ENCODE peak calls at places on chromosomes 4 and X, in four cellular contexts. One of them, this sample, is unnamed.
A peak's percentile ranks its signal among the peaks of the same experiment; 100 is the strongest.

GRCh38 chrX:16511776-16512400 is 138.1 kb upstream of the S100G start:
- DNase-seq in body of pancreas: no peak
- DNase-seq in stomach: no peak
- DNase-seq in heart left ventricle: no peak
- DNase-seq in this sample: no peak

GRCh38 chrX:17549005-17549685 is 174.1 kb downstream of the NHS start:
- DNase-seq in body of pancreas: no peak
- DNase-seq in stomach: no peak
- DNase-seq in heart left ventricle: no peak
- DNase-seq in this sample: no peak

GRCh38 chr4:111618908-111619307 is 526.3 kb upstream of the FAM241A start:
- DNase-seq in body of pancreas: no peak
- DNase-seq in stomach: no peak
- DNase-seq in heart left ventricle: no peak
- DNase-seq in this sample: no peak

GRCh38 chr4:26807330-26807729 is 53.3 kb upstream of the STIM2 start:
- DNase-seq in body of pancreas: no peak
- DNase-seq in stomach: no peak
- DNase-seq in heart left ventricle: no peak
- DNase-seq in this sample: no peak

GRCh38 chr4:9781343-9782135 is at the start of gene DRD5:
- DNase-seq in body of pancreas: no peak
- DNase-seq in stomach: no peak
- DNase-seq in heart left ventricle: no peak
- DNase-seq in this sample: no peak

GRCh38 chrX:140132937-140133336 is 167.6 kb upstream of the CXorf66 start:
- DNase-seq in body of pancreas: no peak
- DNase-seq in stomach: no peak
- DNase-seq in heart left ventricle: no peak
- DNase-seq in this sample: no peak

GRCh38 chr4:80471701-80472100 is 136.2 kb downstream of the CFAP299 start:
- DNase-seq in body of pancreas: peak; percentile 38
- DNase-seq in stomach: peak; percentile 52
- DNase-seq in heart left ventricle: no peak
- DNase-seq in this sample: peak; percentile 54

GRCh38 chrX:108307408-108308085 is 130.7 kb downstream of the COL4A6 start:
- DNase-seq in body of pancreas: no peak
- DNase-seq in stomach: peak; percentile 60
- DNase-seq in heart left ventricle: peak; percentile 11
- DNase-seq in this sample: peak; percentile 72

GRCh38 chr4:24595662-24596061 is 11.3 kb upstream of the DHX15 start:
- DNase-seq in body of pancreas: no peak
- DNase-seq in stomach: no peak
- DNase-seq in heart left ventricle: no peak
- DNase-seq in this sample: no peak

GRCh38 chr4:73998040-73999011 is at the start of gene CXCL5:
- DNase-seq in body of pancreas: peak; percentile 23
- DNase-seq in stomach: peak; percentile 44
- DNase-seq in heart left ventricle: peak; percentile 23
- DNase-seq in this sample: peak; percentile 55

GRCh38 chr4:84962102-84962501 is 4.4 kb downstream of the WDFY3 start:
- DNase-seq in body of pancreas: no peak
- DNase-seq in stomach: no peak
- DNase-seq in heart left ventricle: no peak
- DNase-seq in this sample: no peak

GRCh38 chrX:120791013-120791643 is 84.5 kb downstream of the CT47B1 start:
- DNase-seq in body of pancreas: peak; percentile 63
- DNase-seq in stomach: peak; percentile 43
- DNase-seq in heart left ventricle: peak; percentile 13
- DNase-seq in this sample: no peak

GRCh38 chrX:122094611-122095010 is 1047.2 kb downstream of the GLUD2 start:
- DNase-seq in body of pancreas: no peak
- DNase-seq in stomach: no peak
- DNase-seq in heart left ventricle: no peak
- DNase-seq in this sample: no peak

GRCh38 chr4:19478791-19479190 is 772.9 kb upstream of the SLIT2 start:
- DNase-seq in body of pancreas: no peak
- DNase-seq in stomach: no peak
- DNase-seq in heart left ventricle: no peak
- DNase-seq in this sample: no peak

GRCh38 chr4:127698789-127699200 is 31.4 kb upstream of the SLC25A31 start:
- DNase-seq in body of pancreas: no peak
- DNase-seq in stomach: no peak
- DNase-seq in heart left ventricle: no peak
- DNase-seq in this sample: no peak

GRCh38 chrX:100905620-100906019 is 23.1 kb downstream of the XKRX start:
- DNase-seq in body of pancreas: no peak
- DNase-seq in stomach: no peak
- DNase-seq in heart left ventricle: no peak
- DNase-seq in this sample: no peak

GRCh38 chrX:87525771-87526229 is 8.2 kb downstream of the KLHL4 start:
- DNase-seq in body of pancreas: no peak
- DNase-seq in stomach: no peak
- DNase-seq in heart left ventricle: no peak
- DNase-seq in this sample: no peak

GRCh38 chr4:142824368-142824767 is 21.7 kb downstream of the INPP4B start:
- DNase-seq in body of pancreas: no peak
- DNase-seq in stomach: no peak
- DNase-seq in heart left ventricle: no peak
- DNase-seq in this sample: no peak

GRCh38 chr4:3513807-3514206 is 18.4 kb downstream of the LRPAP1 start:
- DNase-seq in body of pancreas: no peak
- DNase-seq in stomach: no peak
- DNase-seq in heart left ventricle: no peak
- DNase-seq in this sample: no peak

GRCh38 chrX:74613350-74614192 is 853 bp downstream of the RLIM start:
- DNase-seq in body of pancreas: no peak
- DNase-seq in stomach: peak; percentile 26
- DNase-seq in heart left ventricle: no peak
- DNase-seq in this sample: no peak

GRCh38 chrX:49212861-49213260 is 12.9 kb upstream of the SYP start:
- DNase-seq in body of pancreas: no peak
- DNase-seq in stomach: no peak
- DNase-seq in heart left ventricle: no peak
- DNase-seq in this sample: no peak

GRCh38 chr4:142567199-142567598 is 278.9 kb downstream of the INPP4B start:
- DNase-seq in body of pancreas: no peak
- DNase-seq in stomach: no peak
- DNase-seq in heart left ventricle: no peak
- DNase-seq in this sample: no peak

GRCh38 chr4:144644368-144645101 is 1.4 kb upstream of the HHIP start:
- DNase-seq in body of pancreas: no peak
- DNase-seq in stomach: no peak
- DNase-seq in heart left ventricle: no peak
- DNase-seq in this sample: no peak

DNA sequence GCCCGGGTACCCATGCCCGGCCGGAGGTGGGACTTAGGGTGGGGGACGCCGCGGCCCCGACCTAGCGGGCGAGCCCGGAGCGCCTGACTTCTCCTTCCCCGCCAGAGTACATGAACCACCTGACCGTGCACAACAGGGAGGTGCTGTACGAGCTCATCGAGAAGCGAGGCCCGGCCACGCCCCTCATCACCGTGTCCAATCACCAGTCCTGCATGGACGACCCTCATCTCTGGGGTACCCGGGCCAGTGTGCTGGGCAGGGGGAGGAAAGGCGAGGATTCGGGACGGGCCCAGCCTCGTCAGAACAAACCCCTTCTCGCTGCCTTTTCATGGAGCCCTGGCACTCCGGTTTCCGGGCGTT is 622 bp downstream of the TAFAZZIN start:
- DNase-seq in body of pancreas: peak; percentile 44
- DNase-seq in stomach: peak; percentile 67
- DNase-seq in heart left ventricle: peak; percentile 67
- DNase-seq in this sample: peak; percentile 74
- TF ChIP-seq POLR2A in body of pancreas: peak; percentile 2
- TF ChIP-seq POLR2A in stomach: no peak
- TF ChIP-seq POLR2A in heart left ventricle: peak; percentile 7
- TF ChIP-seq POLR2A in this sample: no peak

GRCh38 chr4:2273221-2273620 is 11.3 kb upstream of the MXD4 start:
- DNase-seq in body of pancreas: no peak
- DNase-seq in stomach: no peak
- DNase-seq in heart left ventricle: no peak
- DNase-seq in this sample: no peak

GRCh38 chr4:2272026-2272827 is 10.3 kb upstream of the MXD4 start:
- DNase-seq in body of pancreas: no peak
- DNase-seq in stomach: no peak
- DNase-seq in heart left ventricle: no peak
- DNase-seq in this sample: peak; percentile 13

GRCh38 chr4:2274320-2275043 is 12.6 kb upstream of the MXD4 start:
- DNase-seq in body of pancreas: no peak
- DNase-seq in stomach: no peak
- DNase-seq in heart left ventricle: no peak
- DNase-seq in this sample: peak; percentile 42

GRCh38 chr4:2272828-2273120 is 10.9 kb upstream of the MXD4 start:
- DNase-seq in body of pancreas: no peak
- DNase-seq in stomach: no peak
- DNase-seq in heart left ventricle: no peak
- DNase-seq in this sample: no peak

DNA sequence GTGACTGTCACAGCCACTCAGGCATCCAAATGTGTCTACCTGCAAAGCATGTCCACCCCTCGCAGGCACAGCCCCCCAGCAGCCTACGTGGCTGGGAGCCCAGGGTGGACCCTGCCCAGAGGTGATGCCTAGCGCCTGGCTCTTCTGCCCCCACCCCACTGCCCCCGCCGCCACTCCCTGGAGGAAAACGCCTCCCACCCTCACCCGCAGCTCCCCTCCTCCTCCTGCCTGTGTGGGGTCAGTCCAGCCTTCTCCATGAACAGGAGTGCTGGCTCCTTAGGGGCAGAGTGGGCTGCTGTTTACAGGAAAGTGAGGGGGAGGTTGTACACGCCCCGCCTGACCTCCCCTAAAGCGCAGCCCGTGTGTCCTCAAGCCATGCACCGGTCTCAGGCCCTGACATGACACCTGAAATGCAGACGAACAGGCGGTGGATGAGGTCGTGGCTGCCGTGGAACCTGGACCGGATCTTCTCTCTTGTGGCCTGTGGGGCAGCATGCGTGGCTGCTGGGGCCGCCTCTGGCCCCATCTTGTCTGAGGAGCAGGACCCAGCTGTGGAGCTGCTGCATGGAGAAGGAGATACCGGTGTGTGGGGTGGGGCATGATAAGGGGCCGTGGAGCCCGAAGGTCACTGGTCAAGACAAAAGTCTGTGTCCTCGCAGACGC is 11.9 kb upstream of the MXD4 start:
- DNase-seq in body of pancreas: no peak
- DNase-seq in stomach: no peak
- DNase-seq in heart left ventricle: no peak
- DNase-seq in this sample: peak; percentile 47
- H3K9me3 ChIP-seq in body of pancreas: no peaks in the 10 kb centered on the region
- H3K9me3 ChIP-seq in stomach: no peaks in the 10 kb centered on the region
- H3K9me3 ChIP-seq in heart left ventricle: no peaks in the 10 kb centered on the region
- H3K9me3 ChIP-seq in this sample: no peaks in the 10 kb centered on the region

GRCh38 chrX:23742174-23742692 is 843 bp downstream of the ACOT9 start:
- DNase-seq in body of pancreas: peak; percentile 25
- DNase-seq in stomach: peak; percentile 32
- DNase-seq in heart left ventricle: peak; percentile 27
- DNase-seq in this sample: no peak

GRCh38 chrX:23745786-23746185 is 2.7 kb upstream of the ACOT9 start:
- DNase-seq in body of pancreas: no peak
- DNase-seq in stomach: no peak
- DNase-seq in heart left ventricle: no peak
- DNase-seq in this sample: no peak

GRCh38 chrX:23737413-23737812 is 5.7 kb downstream of the ACOT9 start:
- DNase-seq in body of pancreas: no peak
- DNase-seq in stomach: no peak
- DNase-seq in heart left ventricle: no peak
- DNase-seq in this sample: no peak

GRCh38 chrX:23742693-23743622 is at the start of gene ACOT9:
- DNase-seq in body of pancreas: peak; percentile 87
- DNase-seq in stomach: peak; percentile 92
- DNase-seq in heart left ventricle: peak; percentile 90
- DNase-seq in this sample: peak; percentile 90
- TF ChIP-seq POLR2A in body of pancreas: peak; percentile 79
- TF ChIP-seq POLR2A in stomach: no peak
- TF ChIP-seq POLR2A in heart left ventricle: peak; percentile 78
- TF ChIP-seq POLR2A in this sample: peak; percentile 78

GRCh38 chrX:70504772-70505450 is 60.3 kb downstream of the DLG3 start:
- DNase-seq in body of pancreas: no peak
- DNase-seq in stomach: no peak
- DNase-seq in heart left ventricle: no peak
- DNase-seq in this sample: no peak

GRCh38 chrX:70496491-70496890 is 51.9 kb downstream of the DLG3 start:
- DNase-seq in body of pancreas: no peak
- DNase-seq in stomach: no peak
- DNase-seq in heart left ventricle: no peak
- DNase-seq in this sample: no peak

GRCh38 chrX:70498129-70498528 is 53.5 kb downstream of the DLG3 start:
- DNase-seq in body of pancreas: no peak
- DNase-seq in stomach: no peak
- DNase-seq in heart left ventricle: no peak
- DNase-seq in this sample: no peak

GRCh38 chrX:70497026-70497425 is 52.4 kb downstream of the DLG3 start:
- DNase-seq in body of pancreas: no peak
- DNase-seq in stomach: no peak
- DNase-seq in heart left ventricle: no peak
- DNase-seq in this sample: no peak

DNA sequence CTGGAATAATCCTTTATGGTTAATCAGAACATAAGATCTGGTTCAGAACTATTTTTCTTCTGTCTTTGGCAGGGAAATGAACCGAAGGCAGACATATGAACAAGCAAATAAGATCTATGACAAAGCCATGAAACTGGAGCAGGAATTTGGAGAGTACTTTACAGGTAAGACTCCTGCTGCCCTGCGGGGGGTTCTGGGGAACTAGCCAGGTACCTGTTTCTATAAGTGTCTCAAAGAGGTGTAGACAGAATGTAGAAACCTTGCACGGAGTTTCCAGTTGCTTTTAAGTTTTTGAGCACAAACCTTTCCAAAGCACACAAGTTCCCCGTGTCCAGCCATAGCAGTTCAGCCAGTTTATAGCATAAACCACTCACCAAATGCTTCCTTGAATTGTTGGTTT is 56.2 kb downstream of the DLG3 start:
- DNase-seq in body of pancreas: no peak
- DNase-seq in stomach: no peak
- DNase-seq in heart left ventricle: no peak
- DNase-seq in this sample: no peak
- H3K9me3 ChIP-seq in body of pancreas: no peaks in the 10 kb centered on the region
- H3K9me3 ChIP-seq in stomach: no peaks in the 10 kb centered on the region
- H3K9me3 ChIP-seq in heart left ventricle: no peaks in the 10 kb centered on the region
- H3K9me3 ChIP-seq in this sample: no peaks in the 10 kb centered on the region

DNA sequence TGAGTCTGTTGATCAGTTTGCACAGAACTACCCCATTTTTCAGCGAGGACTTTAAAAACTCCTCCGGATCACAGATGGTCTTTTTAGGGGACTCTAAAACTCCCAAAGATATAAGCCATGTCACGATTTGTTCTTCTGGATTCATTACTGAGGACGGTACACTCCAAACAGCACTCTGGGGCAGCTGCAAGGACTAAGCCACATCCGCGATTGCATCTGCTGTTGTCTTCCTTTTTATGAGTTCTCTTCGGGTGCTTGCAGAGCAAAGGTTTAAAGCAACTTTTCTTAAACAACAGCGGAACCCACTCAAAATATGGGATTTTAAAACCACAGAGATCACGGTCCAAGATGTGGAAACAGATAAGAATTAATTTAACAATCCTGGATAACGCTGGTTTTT is at the start of gene ARHGEF6:
- DNase-seq in body of pancreas: no peak
- DNase-seq in stomach: no peak
- DNase-seq in heart left ventricle: no peak
- DNase-seq in this sample: no peak
- TF ChIP-seq POLR2A in body of pancreas: no peak
- TF ChIP-seq POLR2A in stomach: no peak
- TF ChIP-seq POLR2A in heart left ventricle: no peak
- TF ChIP-seq POLR2A in this sample: no peak